ENCODE peak calls at places on chromosome 12, in five cellular contexts. Y is prostate gland, B is A549, C is ovary, V is brain microvascular endothelial cell. W is an unnamed sample.

GRCh38 chr12:2628401-2628800 is 166.4 kb upstream of the FKBP4 start:
- DNase-seq in Y (no peak), B (no peak), C (no peak), V (no peak), W (no peak)

GRCh38 chr12:12990700-12991468 is 9.2 kb downstream of the HEBP1 start:
- DNase-seq in Y (no peak), B (no peak), C (no peak), V (no peak), W (no peak)

GRCh38 chr12:111426341-111427185 is 20.8 kb downstream of the SH2B3 start:
- DNase-seq in Y (no peak), B (no peak), C (no peak), V (peak), W (no peak)

GRCh38 chr12:64718649-64719048 is 40.6 kb downstream of the GNS start:
- DNase-seq in Y (no peak), B (no peak), C (no peak), V (no peak), W (no peak)

GRCh38 chr12:121038861-121039654 is at the start of gene OASL:
- DNase-seq in Y (no peak), B (peak), C (no peak), V (no peak), W (peak)

GRCh38 chr12:109200825-109201495 is 84.6 kb downstream of the ACACB start:
- DNase-seq in Y (no peak), B (no peak), C (no peak), V (no peak), W (no peak)

GRCh38 chr12:48286665-48287064 is 64.1 kb downstream of the ZNF641 start:
- DNase-seq in Y (no peak), B (no peak), C (no peak), V (peak), W (no peak)

GRCh38 chr12:123696209-123696608 is 15.9 kb upstream of the ATP6V0A2 start:
- DNase-seq in Y (peak), B (no peak), C (no peak), V (no peak), W (no peak)

GRCh38 chr12:16358896-16359295 is 11.5 kb downstream of the MGST1 start:
- DNase-seq in Y (no peak), B (no peak), C (no peak), V (no peak), W (no peak)

GRCh38 chr12:65308601-65309071 is 30.2 kb downstream of the MSRB3 start:
- DNase-seq in Y (no peak), B (no peak), C (no peak), V (no peak), W (no peak)

GRCh38 chr12:2013527-2014223 is 9.4 kb upstream of the DCP1B start:
- DNase-seq in Y (no peak), B (no peak), C (peak), V (no peak), W (peak)

GRCh38 chr12:129900306-129900705 is 3.5 kb downstream of the TMEM132D start:
- DNase-seq in Y (no peak), B (no peak), C (no peak), V (no peak), W (no peak)

GRCh38 chr12:81450920-81451739 is 308.0 kb downstream of the PPFIA2 start:
- DNase-seq in Y (peak), B (peak), C (no peak), V (peak), W (peak)
- TF ChIP-seq CTCF in Y (peak), B (peak), C (no peak), V (peak), W (peak)

DNA sequence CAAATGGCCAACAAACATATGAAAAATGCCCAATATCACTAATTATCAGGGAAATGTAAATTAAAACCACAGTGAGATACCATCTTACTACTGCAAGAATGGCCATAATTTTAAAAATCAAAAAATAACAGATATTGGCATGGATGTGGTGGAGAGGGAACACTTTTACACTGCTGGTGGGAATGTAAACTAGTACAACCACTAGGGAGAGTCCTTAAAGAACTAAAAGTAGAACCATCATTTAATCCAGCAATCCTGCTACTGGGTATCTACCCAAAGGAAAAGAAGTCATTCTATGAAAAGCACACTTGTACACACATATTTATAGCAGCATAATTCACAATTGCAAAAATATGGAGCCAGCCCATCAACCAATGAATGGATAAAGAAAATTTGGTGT is 459.7 kb downstream of the GXYLT1 start:
- DNase-seq in Y (no peak), B (no peak), C (no peak), V (no peak), W (no peak)
- TF ChIP-seq CTCF in Y (peak), B (peak), C (no peak), V (no peak), W (peak)

GRCh38 chr12:93563807-93564538 is 8.5 kb upstream of the SOCS2 start:
- DNase-seq in Y (no peak), B (peak), C (no peak), V (no peak), W (no peak)
- TF ChIP-seq CTCF in Y (peak), B (peak), C (no peak), V (peak), W (no peak)

DNA sequence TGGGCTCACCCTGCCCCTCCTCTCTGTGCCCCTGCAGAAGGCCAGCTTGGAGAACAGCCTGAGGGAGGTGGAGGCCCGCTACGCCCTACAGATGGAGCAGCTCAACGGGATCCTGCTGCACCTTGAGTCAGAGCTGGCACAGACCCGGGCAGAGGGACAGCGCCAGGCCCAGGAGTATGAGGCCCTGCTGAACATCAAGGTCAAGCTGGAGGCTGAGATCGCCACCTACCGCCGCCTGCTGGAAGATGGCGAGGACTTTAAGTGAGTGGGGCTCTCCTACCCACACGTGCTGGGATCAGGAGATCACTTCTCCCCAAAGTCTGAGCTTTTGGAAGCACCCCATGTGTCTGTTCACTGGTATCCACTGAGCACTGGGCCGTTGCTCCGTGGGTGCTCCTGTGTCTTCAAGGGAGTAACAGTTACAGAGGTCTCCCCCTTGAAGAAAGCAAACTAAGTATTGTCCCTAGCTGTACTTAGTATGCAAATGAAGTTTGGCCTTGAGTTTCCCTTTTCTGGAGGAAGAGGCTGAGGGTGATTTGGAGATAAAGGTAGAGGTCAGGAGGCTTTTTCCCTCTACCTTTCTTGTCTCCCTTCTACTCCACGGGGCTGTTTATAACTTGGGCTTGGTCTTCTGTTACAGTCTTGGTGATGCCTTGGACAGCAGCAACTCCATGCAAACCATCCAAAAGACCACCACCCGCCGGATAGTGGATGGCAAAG is 3.3 kb downstream of the KRT18 start:
- DNase-seq in Y (peak), B (no peak), C (no peak), V (no peak), W (no peak)
- TF ChIP-seq CTCF in Y (peak), B (peak), C (no peak), V (peak), W (no peak)

DNA sequence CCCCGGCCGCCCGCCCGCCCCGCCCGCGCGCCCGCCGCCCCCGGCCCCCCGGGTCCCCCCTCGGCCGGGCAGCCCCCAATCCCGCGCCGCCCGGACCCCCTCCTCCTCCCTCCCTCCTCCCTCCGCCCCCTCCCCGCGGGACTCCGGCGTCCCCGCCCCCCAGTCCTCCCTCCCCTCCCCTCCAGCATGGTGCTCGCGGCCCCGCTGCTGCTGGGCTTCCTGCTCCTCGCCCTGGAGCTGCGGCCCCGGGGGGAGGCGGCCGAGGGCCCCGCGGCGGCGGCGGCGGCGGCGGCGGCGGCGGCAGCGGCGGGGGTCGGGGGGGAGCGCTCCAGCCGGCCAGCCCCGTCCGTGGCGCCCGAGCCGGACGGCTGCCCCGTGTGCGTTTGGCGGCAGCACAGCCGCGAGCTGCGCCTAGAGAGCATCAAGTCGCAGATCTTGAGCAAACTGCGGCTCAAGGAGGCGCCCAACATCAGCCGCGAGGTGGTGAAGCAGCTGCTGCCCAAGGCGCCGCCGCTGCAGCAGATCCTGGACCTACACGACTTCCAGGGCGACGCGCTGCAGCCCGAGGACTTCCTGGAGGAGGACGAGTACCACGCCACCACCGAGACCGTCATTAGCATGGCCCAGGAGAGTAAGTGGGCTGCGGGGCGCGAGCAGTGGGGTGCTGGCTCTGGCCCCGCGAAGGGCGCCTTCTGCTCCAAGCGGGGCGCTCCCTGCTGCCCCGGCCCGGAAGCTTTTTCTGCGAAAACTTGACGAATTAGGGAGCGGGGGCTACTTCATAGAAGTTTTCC is 404 bp downstream of the GDF11 start:
- DNase-seq in Y (peak), B (peak), C (peak), V (peak), W (no peak)
- TF ChIP-seq CTCF in Y (peak), B (no peak), C (no peak), V (peak), W (no peak)

GRCh38 chr12:41362511-41362910 is 174.4 kb downstream of the PDZRN4 start:
- DNase-seq in Y (no peak), B (no peak), C (no peak), V (no peak), W (no peak)

GRCh38 chr12:41365653-41366131 is 177.6 kb downstream of the PDZRN4 start:
- DNase-seq in Y (no peak), B (no peak), C (no peak), V (no peak), W (no peak)

GRCh38 chr12:41364211-41364610 is 176.1 kb downstream of the PDZRN4 start:
- DNase-seq in Y (no peak), B (no peak), C (no peak), V (no peak), W (no peak)

GRCh38 chr12:41368006-41368405 is 179.9 kb downstream of the PDZRN4 start:
- DNase-seq in Y (no peak), B (no peak), C (no peak), V (no peak), W (no peak)
- TF ChIP-seq CTCF in Y (no peak), B (no peak), C (no peak), V (peak), W (no peak)